ENCODE peak calls at places on chromosomes 1 and 21, in ten cellular contexts. H, S, W, L, Y, O, T, A, K and E are unnamed samples.

GRCh38 chr1:208851376-208851775 is 607.2 kb upstream of the PLXNA2 start:
- DNase-seq in H (no peak), A (no peak), O (no peak), T (no peak), L (no peak), Y (no peak), K (no peak), S (no peak), W (no peak), E (no peak)

GRCh38 chr1:155882235-155882634 is 22.9 kb downstream of the SYT11 start:
- DNase-seq in O (no peak), W (no peak), S (no peak), K (no peak), T (no peak), Y (no peak), A (no peak), L (no peak), H (no peak), E (no peak)

GRCh38 chr21:44750675-44751025 is 39.3 kb upstream of the TSPEAR start:
- DNase-seq in K (no peak), L (no peak), Y (no peak), W (no peak), A (no peak), H (no peak), S (no peak), T (no peak), O (no peak), E (no peak)

GRCh38 chr21:45579383-45580180 is 37.3 kb upstream of the SLC19A1 start:
- DNase-seq in T (no peak), L (no peak), W (no peak), O (no peak), K (no peak), Y (no peak), S (no peak), A (no peak), H (peak; percentile 41), E (no peak)

GRCh38 chr1:246632584-246633168 is 66.4 kb downstream of the CNST start:
- DNase-seq in L (no peak), K (no peak), A (peak; percentile 22), T (no peak), Y (peak; percentile 57), H (no peak), W (peak; percentile 86), O (peak; percentile 88), S (no peak), E (no peak)

GRCh38 chr1:53369761-53370160 is 41.9 kb upstream of the LRP8 start:
- DNase-seq in K (no peak), T (no peak), L (no peak), S (peak; percentile 11), W (no peak), A (peak; percentile 6), O (no peak), Y (no peak), H (peak; percentile 30), E (peak; percentile 29)

GRCh38 chr1:89894210-89894668 is 73.4 kb downstream of the LRRC8D start:
- DNase-seq in Y (peak; percentile 71), T (no peak), A (no peak), H (no peak), K (no peak), L (no peak), O (peak; percentile 91), W (peak; percentile 84), S (no peak), E (no peak)

GRCh38 chr1:41435570-41436178 is 48.8 kb downstream of the EDN2 start:
- DNase-seq in O (no peak), A (peak; percentile 58), L (no peak), K (peak; percentile 50), S (no peak), T (peak; percentile 24), H (no peak), W (no peak), Y (no peak), E (peak; percentile 94)

GRCh38 chr1:5882367-5883128 is 109.7 kb downstream of the NPHP4 start:
- DNase-seq in Y (no peak), S (no peak), K (no peak), O (no peak), W (no peak), T (peak; percentile 13), H (no peak), L (no peak), A (no peak), E (no peak)

GRCh38 chr1:53766766-53767409 is 27.9 kb upstream of the GLIS1 start:
- DNase-seq in Y (no peak), L (no peak), A (no peak), O (peak; percentile 68), K (no peak), W (peak; percentile 70), S (no peak), T (no peak), H (no peak), E (no peak)

GRCh38 chr1:245645894-245646293 is 491.1 kb downstream of the KIF26B start:
- DNase-seq in W (no peak), L (no peak), H (no peak), A (no peak), O (no peak), T (no peak), Y (no peak), S (no peak), K (no peak), E (no peak)

GRCh38 chr21:34592120-34592561 is 22.8 kb downstream of the RCAN1 start:
- DNase-seq in A (no peak), Y (no peak), K (no peak), S (peak; percentile 61), H (no peak), O (peak; percentile 48), W (no peak), T (peak; percentile 86), L (no peak), E (peak; percentile 22)

GRCh38 chr1:220272047-220272840 is at the start of gene RAB3GAP2:
- DNase-seq in A (peak; percentile 96), Y (peak; percentile 72), T (peak; percentile 97), H (peak; percentile 97), K (peak; percentile 87), W (peak; percentile 93), O (peak; percentile 88), L (peak; percentile 96), S (peak; percentile 95), E (peak; percentile 98)

GRCh38 chr1:220271706-220272046 is 577 bp downstream of the RAB3GAP2 start:
- DNase-seq in W (peak; percentile 33), L (no peak), T (peak; percentile 31), O (peak; percentile 26), K (no peak), A (peak; percentile 33), S (no peak), H (no peak), Y (no peak), E (no peak)

GRCh38 chr1:220272841-220273090 is 513 bp upstream of the RAB3GAP2 start:
- DNase-seq in Y (no peak), H (no peak), W (no peak), L (no peak), T (no peak), S (no peak), A (no peak), O (no peak), K (no peak), E (no peak)

GRCh38 chr1:220267630-220268029 is 4.6 kb downstream of the RAB3GAP2 start:
- DNase-seq in L (no peak), S (no peak), A (no peak), H (no peak), Y (no peak), O (no peak), K (no peak), T (no peak), W (no peak), E (no peak)

GRCh38 chr1:220269036-220269435 is 3.2 kb downstream of the RAB3GAP2 start:
- DNase-seq in S (no peak), H (no peak), Y (no peak), K (no peak), O (no peak), L (no peak), T (no peak), W (no peak), A (no peak), E (no peak)
- H3K4me3 ChIP-seq in S (no peak overlapping the region), H (no peak overlapping the region), Y (no peak overlapping the region), K (no peak overlapping the region), O (no peak overlapping the region), L (no peak overlapping the region), T (no peak overlapping the region), W (no peak overlapping the region), A (no peak overlapping the region), E (no peak overlapping the region)

GRCh38 chr1:230231739-230232075 is 164.7 kb downstream of the GALNT2 start:
- DNase-seq in T (peak; percentile 56), Y (no peak), H (peak; percentile 91), K (no peak), S (peak; percentile 74), O (peak; percentile 60), W (peak; percentile 82), L (peak; percentile 77), A (no peak), E (no peak)
- H3K4me3 ChIP-seq in T (no peak overlapping the region), Y (no peak overlapping the region), H (peak overlapping the region; percentile 10), K (no peak overlapping the region), S (no peak overlapping the region), O (no peak overlapping the region), W (peak overlapping the region; percentile 12), L (no peak overlapping the region), A (no peak overlapping the region), E (no peak overlapping the region)

GRCh38 chr1:112056354-112056753 is 66.9 kb upstream of the KCND3 start:
- DNase-seq in K (no peak), A (no peak), Y (no peak), W (no peak), S (no peak), L (no peak), H (no peak), T (peak; percentile 34), O (no peak), E (no peak)
- H3K4me3 ChIP-seq in K (no peak overlapping the region), A (no peak overlapping the region), Y (no peak overlapping the region), W (no peak overlapping the region), S (no peak overlapping the region), L (no peak overlapping the region), H (no peak overlapping the region), T (no peak overlapping the region), O (no peak overlapping the region), E (no peak overlapping the region)

DNA sequence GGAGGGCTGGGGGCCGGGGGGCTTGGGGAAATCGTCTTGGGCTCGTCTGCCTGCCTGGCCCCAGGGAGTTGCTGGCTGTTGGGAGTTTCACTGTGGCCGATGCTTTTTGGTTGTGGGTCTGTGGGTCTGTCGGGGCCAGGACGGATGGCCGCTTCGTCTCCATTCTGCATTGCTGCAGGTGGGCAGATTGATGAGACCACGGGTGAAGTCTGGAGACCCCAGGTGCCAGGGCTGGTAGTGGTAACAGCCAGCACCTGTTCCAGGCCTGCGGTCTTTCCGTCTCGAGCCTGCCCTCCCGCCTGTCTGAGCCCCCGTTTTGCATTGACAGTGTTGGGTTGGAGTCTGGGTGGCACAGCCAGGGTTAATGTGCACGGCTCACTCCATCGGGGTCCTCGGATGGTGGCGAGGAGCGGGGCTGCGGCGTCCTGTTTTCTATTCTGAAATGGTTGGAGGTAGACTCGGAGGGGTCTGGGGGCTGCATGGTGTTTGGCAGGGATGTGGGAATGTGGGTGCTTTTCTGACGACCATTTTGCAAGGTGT is 24.2 kb downstream of the PRKCZ start:
- DNase-seq in A (no peak), O (no peak), L (no peak), S (no peak), T (no peak), W (no peak), K (no peak), H (no peak), Y (no peak), E (no peak)
- H3K4me3 ChIP-seq in A (no peak overlapping the region), O (no peak overlapping the region), L (no peak overlapping the region), S (no peak overlapping the region), T (no peak overlapping the region), W (no peak overlapping the region), K (peak overlapping the region; percentile 54), H (no peak overlapping the region), Y (peak overlapping the region; percentile 60), E (no peak overlapping the region)